ENCODE peak calls at places on chromosome 17, in ten cellular contexts. One of them, this sample, is unnamed.

GRCh38 chr17:19299866-19300265 is 62.7 kb downstream of the B9D1 start:
- DNase-seq in uterus: no peak
- DNase-seq in A549: no peak
- DNase-seq in IMR-90: no peak
- DNase-seq in body of pancreas: no peak
- DNase-seq in breast epithelium: no peak
- DNase-seq in heart left ventricle: no peak
- DNase-seq in endothelial cell of umbilical vein: no peak
- DNase-seq in K562: no peak
- DNase-seq in tibial nerve: no peak
- DNase-seq in this sample: no peak

GRCh38 chr17:604719-605118 is 109.9 kb downstream of the VPS53 start:
- DNase-seq in A549: no peak
- DNase-seq in body of pancreas: no peak
- DNase-seq in breast epithelium: no peak
- DNase-seq in endothelial cell of umbilical vein: peak
- DNase-seq in uterus: no peak
- DNase-seq in heart left ventricle: no peak
- DNase-seq in K562: no peak
- DNase-seq in tibial nerve: no peak
- DNase-seq in IMR-90: peak
- DNase-seq in this sample: no peak

GRCh38 chr17:83109793-83110645 is 30.6 kb downstream of the METRNL start:
- DNase-seq in A549: peak
- DNase-seq in heart left ventricle: peak
- DNase-seq in IMR-90: peak
- DNase-seq in uterus: peak
- DNase-seq in breast epithelium: peak
- DNase-seq in body of pancreas: peak
- DNase-seq in tibial nerve: peak
- DNase-seq in K562: peak
- DNase-seq in endothelial cell of umbilical vein: peak
- DNase-seq in this sample: peak

GRCh38 chr17:51820252-51820651 is 338.3 kb downstream of the CA10 start:
- DNase-seq in K562: no peak
- DNase-seq in heart left ventricle: no peak
- DNase-seq in tibial nerve: no peak
- DNase-seq in body of pancreas: no peak
- DNase-seq in breast epithelium: no peak
- DNase-seq in IMR-90: no peak
- DNase-seq in endothelial cell of umbilical vein: no peak
- DNase-seq in A549: no peak
- DNase-seq in uterus: no peak
- DNase-seq in this sample: no peak

GRCh38 chr17:10779607-10780006 is 24.3 kb downstream of the TMEM238L start:
- DNase-seq in tibial nerve: no peak
- DNase-seq in heart left ventricle: no peak
- DNase-seq in IMR-90: no peak
- DNase-seq in body of pancreas: no peak
- DNase-seq in uterus: no peak
- DNase-seq in A549: no peak
- DNase-seq in breast epithelium: no peak
- DNase-seq in endothelial cell of umbilical vein: no peak
- DNase-seq in K562: no peak
- DNase-seq in this sample: no peak

GRCh38 chr17:10198509-10199249 is at the start of gene GAS7:
- DNase-seq in K562: no peak
- DNase-seq in body of pancreas: peak
- DNase-seq in tibial nerve: peak
- DNase-seq in heart left ventricle: peak
- DNase-seq in IMR-90: peak
- DNase-seq in breast epithelium: no peak
- DNase-seq in endothelial cell of umbilical vein: no peak
- DNase-seq in uterus: peak
- DNase-seq in A549: peak
- DNase-seq in this sample: peak

GRCh38 chr17:60525347-60525623 is 757 bp downstream of the APPBP2 start:
- DNase-seq in uterus: no peak
- DNase-seq in K562: no peak
- DNase-seq in heart left ventricle: no peak
- DNase-seq in endothelial cell of umbilical vein: peak
- DNase-seq in breast epithelium: no peak
- DNase-seq in body of pancreas: peak
- DNase-seq in A549: no peak
- DNase-seq in tibial nerve: no peak
- DNase-seq in IMR-90: peak
- DNase-seq in this sample: no peak

GRCh38 chr17:39755550-39756375 is 18.0 kb downstream of the GRB7 start:
- DNase-seq in heart left ventricle: no peak
- DNase-seq in uterus: no peak
- DNase-seq in K562: no peak
- DNase-seq in A549: no peak
- DNase-seq in tibial nerve: no peak
- DNase-seq in breast epithelium: no peak
- DNase-seq in IMR-90: peak
- DNase-seq in body of pancreas: no peak
- DNase-seq in endothelial cell of umbilical vein: no peak
- DNase-seq in this sample: no peak

GRCh38 chr17:79038545-79039135 is 14.7 kb downstream of the C1QTNF1 start:
- DNase-seq in endothelial cell of umbilical vein: no peak
- DNase-seq in heart left ventricle: no peak
- DNase-seq in K562: no peak
- DNase-seq in uterus: no peak
- DNase-seq in breast epithelium: peak
- DNase-seq in body of pancreas: peak
- DNase-seq in A549: peak
- DNase-seq in tibial nerve: no peak
- DNase-seq in IMR-90: peak
- DNase-seq in this sample: no peak

GRCh38 chr17:77528516-77529327 is 388.0 kb downstream of the SEC14L1 start:
- DNase-seq in heart left ventricle: no peak
- DNase-seq in tibial nerve: no peak
- DNase-seq in breast epithelium: no peak
- DNase-seq in K562: no peak
- DNase-seq in body of pancreas: no peak
- DNase-seq in endothelial cell of umbilical vein: no peak
- DNase-seq in IMR-90: no peak
- DNase-seq in uterus: no peak
- DNase-seq in A549: no peak
- DNase-seq in this sample: no peak

GRCh38 chr17:7438656-7439460 is 454 bp upstream of the FGF11 start:
- DNase-seq in uterus: no peak
- DNase-seq in endothelial cell of umbilical vein: no peak
- DNase-seq in breast epithelium: no peak
- DNase-seq in tibial nerve: no peak
- DNase-seq in body of pancreas: no peak
- DNase-seq in IMR-90: no peak
- DNase-seq in heart left ventricle: no peak
- DNase-seq in K562: no peak
- DNase-seq in A549: no peak
- DNase-seq in this sample: no peak

GRCh38 chr17:58338454-58338841 is 9.9 kb upstream of the TSPOAP1 start:
- DNase-seq in heart left ventricle: no peak
- DNase-seq in uterus: no peak
- DNase-seq in tibial nerve: no peak
- DNase-seq in IMR-90: no peak
- DNase-seq in K562: no peak
- DNase-seq in A549: no peak
- DNase-seq in breast epithelium: no peak
- DNase-seq in endothelial cell of umbilical vein: no peak
- DNase-seq in body of pancreas: no peak
- DNase-seq in this sample: no peak

GRCh38 chr17:78836420-78837021 is 4.1 kb downstream of the USP36 start:
- DNase-seq in heart left ventricle: no peak
- DNase-seq in A549: no peak
- DNase-seq in K562: no peak
- DNase-seq in IMR-90: no peak
- DNase-seq in breast epithelium: no peak
- DNase-seq in endothelial cell of umbilical vein: no peak
- DNase-seq in body of pancreas: no peak
- DNase-seq in uterus: no peak
- DNase-seq in tibial nerve: no peak
- DNase-seq in this sample: no peak

GRCh38 chr17:2267354-2267753 is 36.2 kb downstream of the SMG6 start:
- DNase-seq in body of pancreas: no peak
- DNase-seq in breast epithelium: no peak
- DNase-seq in heart left ventricle: no peak
- DNase-seq in tibial nerve: no peak
- DNase-seq in K562: no peak
- DNase-seq in uterus: no peak
- DNase-seq in IMR-90: no peak
- DNase-seq in endothelial cell of umbilical vein: no peak
- DNase-seq in A549: no peak
- DNase-seq in this sample: no peak

GRCh38 chr17:73874008-73874407 is 229.8 kb upstream of the SDK2 start:
- DNase-seq in breast epithelium: no peak
- DNase-seq in uterus: no peak
- DNase-seq in tibial nerve: no peak
- DNase-seq in IMR-90: no peak
- DNase-seq in K562: no peak
- DNase-seq in endothelial cell of umbilical vein: no peak
- DNase-seq in body of pancreas: no peak
- DNase-seq in heart left ventricle: no peak
- DNase-seq in A549: peak
- DNase-seq in this sample: no peak

GRCh38 chr17:14873996-14874395 is 391.1 kb downstream of the PMP22 start:
- DNase-seq in uterus: no peak
- DNase-seq in tibial nerve: no peak
- DNase-seq in body of pancreas: no peak
- DNase-seq in endothelial cell of umbilical vein: no peak
- DNase-seq in A549: no peak
- DNase-seq in breast epithelium: no peak
- DNase-seq in heart left ventricle: no peak
- DNase-seq in IMR-90: no peak
- DNase-seq in K562: no peak
- DNase-seq in this sample: no peak

GRCh38 chr17:82187500-82187899 is 25.1 kb downstream of the CCDC57 start:
- DNase-seq in body of pancreas: no peak
- DNase-seq in tibial nerve: no peak
- DNase-seq in heart left ventricle: no peak
- DNase-seq in uterus: no peak
- DNase-seq in breast epithelium: no peak
- DNase-seq in IMR-90: no peak
- DNase-seq in endothelial cell of umbilical vein: no peak
- DNase-seq in K562: no peak
- DNase-seq in A549: no peak
- DNase-seq in this sample: no peak

GRCh38 chr17:50139950-50140885 is 10.3 kb upstream of the SAMD14 start:
- DNase-seq in tibial nerve: no peak
- DNase-seq in body of pancreas: peak
- DNase-seq in endothelial cell of umbilical vein: peak
- DNase-seq in K562: peak
- DNase-seq in breast epithelium: peak
- DNase-seq in uterus: peak
- DNase-seq in IMR-90: peak
- DNase-seq in A549: peak
- DNase-seq in heart left ventricle: peak
- DNase-seq in this sample: peak
- TF ChIP-seq POLR2A in tibial nerve: no peak
- TF ChIP-seq POLR2A in body of pancreas: no peak
- TF ChIP-seq POLR2A in endothelial cell of umbilical vein: no peak
- TF ChIP-seq POLR2A in K562: no peak
- TF ChIP-seq POLR2A in breast epithelium: no peak
- TF ChIP-seq POLR2A in uterus: no peak
- TF ChIP-seq POLR2A in IMR-90: no peak
- TF ChIP-seq POLR2A in A549: no peak
- TF ChIP-seq POLR2A in heart left ventricle: no peak
- TF ChIP-seq POLR2A in this sample: no peak

GRCh38 chr17:9195961-9196668 is 174.8 kb downstream of the NTN1 start:
- DNase-seq in tibial nerve: no peak
- DNase-seq in K562: no peak
- DNase-seq in uterus: no peak
- DNase-seq in endothelial cell of umbilical vein: no peak
- DNase-seq in heart left ventricle: no peak
- DNase-seq in breast epithelium: peak
- DNase-seq in IMR-90: no peak
- DNase-seq in A549: no peak
- DNase-seq in body of pancreas: no peak
- DNase-seq in this sample: no peak
- H3K27ac ChIP-seq in tibial nerve: no peak
- H3K27ac ChIP-seq in K562: no peak
- H3K27ac ChIP-seq in uterus: no peak
- H3K27ac ChIP-seq in endothelial cell of umbilical vein: no peak
- H3K27ac ChIP-seq in heart left ventricle: no peak
- H3K27ac ChIP-seq in breast epithelium: peak
- H3K27ac ChIP-seq in IMR-90: no peak
- H3K27ac ChIP-seq in A549: no peak
- H3K27ac ChIP-seq in body of pancreas: no peak
- H3K27ac ChIP-seq in this sample: no peak

GRCh38 chr17:42019509-42020404 is at the start of gene NKIRAS2:
- DNase-seq in breast epithelium: peak
- DNase-seq in IMR-90: peak
- DNase-seq in tibial nerve: peak
- DNase-seq in body of pancreas: peak
- DNase-seq in K562: peak
- DNase-seq in A549: peak
- DNase-seq in heart left ventricle: peak
- DNase-seq in endothelial cell of umbilical vein: peak
- DNase-seq in uterus: peak
- DNase-seq in this sample: peak
- TF ChIP-seq POLR2A in breast epithelium: peak
- TF ChIP-seq POLR2A in IMR-90: peak
- TF ChIP-seq POLR2A in tibial nerve: peak
- TF ChIP-seq POLR2A in body of pancreas: peak
- TF ChIP-seq POLR2A in K562: peak
- TF ChIP-seq POLR2A in A549: peak
- TF ChIP-seq POLR2A in heart left ventricle: no peak
- TF ChIP-seq POLR2A in endothelial cell of umbilical vein: peak
- TF ChIP-seq POLR2A in uterus: no peak
- TF ChIP-seq POLR2A in this sample: peak

DNA sequence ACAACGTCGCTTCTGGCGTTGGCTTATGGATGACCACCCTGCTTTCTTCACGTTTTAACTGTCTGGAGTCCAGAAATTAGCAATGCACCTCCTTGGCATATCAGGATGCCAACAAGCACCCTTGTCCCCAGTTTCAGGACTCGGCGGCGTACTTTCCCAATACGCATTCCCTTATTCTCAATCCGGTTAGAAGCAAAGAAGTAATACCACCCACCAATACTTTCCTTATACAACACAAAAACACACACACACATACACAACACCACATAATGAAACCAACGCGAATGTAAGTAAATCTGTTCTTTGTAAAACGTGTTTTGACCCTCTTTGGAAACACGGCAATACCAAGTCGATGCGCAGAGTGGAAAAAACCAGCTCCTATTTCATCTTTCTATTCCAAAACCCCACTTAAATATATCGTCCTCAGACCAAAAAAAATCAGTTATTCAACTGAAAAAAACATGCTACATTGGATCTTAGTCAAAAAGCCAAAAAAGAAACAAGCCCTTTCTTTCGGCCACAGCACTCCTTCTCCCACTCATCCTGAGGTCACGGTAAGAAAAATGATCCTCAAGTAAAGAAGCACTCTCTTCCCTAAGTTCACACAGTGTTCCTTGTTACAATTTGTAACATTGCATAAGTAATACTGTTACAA is 31.1 kb upstream of the ARL4D start:
- DNase-seq in K562: peak
- DNase-seq in body of pancreas: no peak
- DNase-seq in breast epithelium: no peak
- DNase-seq in uterus: peak
- DNase-seq in heart left ventricle: no peak
- DNase-seq in endothelial cell of umbilical vein: no peak
- DNase-seq in IMR-90: peak
- DNase-seq in A549: peak
- DNase-seq in tibial nerve: no peak
- DNase-seq in this sample: no peak
- H3K27ac ChIP-seq in K562: peak
- H3K27ac ChIP-seq in body of pancreas: peak
- H3K27ac ChIP-seq in breast epithelium: peak
- H3K27ac ChIP-seq in uterus: peak
- H3K27ac ChIP-seq in heart left ventricle: peak
- H3K27ac ChIP-seq in endothelial cell of umbilical vein: peak
- H3K27ac ChIP-seq in IMR-90: peak
- H3K27ac ChIP-seq in A549: peak
- H3K27ac ChIP-seq in tibial nerve: peak
- H3K27ac ChIP-seq in this sample: peak